ENCODE peak calls at places on chromosomes 11 and 22, in five cellular contexts. T is heart left ventricle, C is Peyer's patch, N is testis, H is left ventricle myocardium inferior. J is an unnamed sample. For H3K36me3 and H3K4me1, the result is how much of the 10 kb centered on the place peaks cover.

GRCh38 chr11:93861808-93862207 is 11.4 kb upstream of the VSTM5 start:
- DNase-seq in T (no peak), C (no peak), N (peak), H (peak), J (no peak)

GRCh38 chr11:41996558-41996957 is 537.1 kb upstream of the LRRC4C start:
- DNase-seq in T (no peak), C (no peak), N (no peak), H (no peak), J (no peak)

GRCh38 chr11:134561348-134561720 is 149.3 kb upstream of the B3GAT1 start:
- DNase-seq in T (no peak), C (no peak), N (no peak), H (no peak), J (no peak)

GRCh38 chr22:37517826-37518450 is 1.3 kb downstream of the CARD10 start:
- DNase-seq in T (no peak), C (peak), N (no peak), H (no peak), J (no peak)

GRCh38 chr11:111663820-111664219 is 61.6 kb downstream of the SIK2 start:
- DNase-seq in T (no peak), C (no peak), N (peak), H (peak), J (peak)

GRCh38 chr11:17184882-17185587 is 22.8 kb downstream of the PIK3C2A start:
- DNase-seq in T (no peak), C (no peak), N (no peak), H (no peak), J (no peak)

GRCh38 chr11:10899542-10899830 is 41.6 kb upstream of the ZBED5 start:
- DNase-seq in T (peak), C (peak), N (no peak), H (peak), J (no peak)

GRCh38 chr11:2186669-2187266 is 15.2 kb upstream of the TH start:
- DNase-seq in T (no peak), C (no peak), N (peak), H (no peak), J (peak)

GRCh38 chr22:47030143-47030641 is 267.7 kb downstream of the TBC1D22A start:
- DNase-seq in T (no peak), C (no peak), N (no peak), H (no peak), J (no peak)

GRCh38 chr11:130514316-130514715 is 65.9 kb downstream of the ADAMTS15 start:
- DNase-seq in T (no peak), C (no peak), N (no peak), H (no peak), J (no peak)

GRCh38 chr22:36252754-36253522 is at the start of gene APOL1:
- DNase-seq in T (no peak), C (peak), N (peak), H (peak), J (no peak)

GRCh38 chr11:74138572-74138971 is 32.2 kb downstream of the C2CD3 start:
- DNase-seq in T (no peak), C (no peak), N (peak), H (no peak), J (no peak)

GRCh38 chr11:129374081-129374992 is 1.3 kb upstream of the BARX2 start:
- DNase-seq in T (no peak), C (peak), N (no peak), H (no peak), J (no peak)

GRCh38 chr22:19873138-19873959 is 18.7 kb upstream of the GNB1L start:
- DNase-seq in T (peak), C (peak), N (no peak), H (no peak), J (peak)

GRCh38 chr11:43736502-43737193 is 56.1 kb downstream of the HSD17B12 start:
- DNase-seq in T (no peak), C (no peak), N (no peak), H (no peak), J (no peak)

GRCh38 chr11:106619320-106619990 is 398.8 kb downstream of the GUCY1A2 start:
- DNase-seq in T (no peak), C (no peak), N (no peak), H (no peak), J (no peak)

GRCh38 chr11:128522063-128522942 is 65.1 kb downstream of the ETS1 start:
- DNase-seq in T (peak), C (peak), N (peak), H (peak), J (peak)

GRCh38 chr11:99197477-99197876 is 176.7 kb downstream of the CNTN5 start:
- DNase-seq in T (no peak), C (no peak), N (no peak), H (no peak), J (no peak)

GRCh38 chr11:92224394-92225205 is at the start of gene FAT3:
- DNase-seq in T (peak), C (peak), N (peak), H (no peak), J (peak)

GRCh38 chr11:121198491-121198890 is 94.1 kb upstream of the SC5D start:
- DNase-seq in T (no peak), C (no peak), N (no peak), H (no peak), J (no peak)

GRCh38 chr22:40408718-40409612 is 38.6 kb downstream of the SGSM3 start:
- DNase-seq in T (no peak), C (no peak), N (no peak), H (no peak), J (no peak)
- H3K36me3 ChIP-seq in T (half or more), C (under half), N (under half), H (half or more), J (under half)

DNA sequence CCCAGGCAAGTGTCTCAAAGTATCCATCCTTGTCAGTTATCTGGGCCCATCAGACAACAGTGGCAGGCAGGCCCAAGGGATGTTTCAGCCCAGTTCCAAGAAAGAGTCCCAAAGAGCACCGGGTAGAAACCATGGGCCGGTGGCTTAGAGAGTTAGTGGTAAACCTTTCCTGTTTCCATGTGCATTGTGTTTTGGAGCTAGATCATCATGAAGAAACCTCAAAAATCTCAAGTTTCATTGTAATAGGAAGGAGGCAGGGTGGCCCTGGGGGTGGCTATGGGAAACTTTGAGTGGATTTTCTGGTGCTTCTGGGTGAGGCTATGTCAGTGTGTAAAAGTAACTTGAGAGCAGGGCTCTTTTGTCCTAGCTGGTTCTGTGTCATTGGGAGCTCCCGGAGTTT is 68.1 kb downstream of the UBASH3B start:
- DNase-seq in T (no peak), C (no peak), N (no peak), H (no peak), J (no peak)
- H3K4me1 ChIP-seq in T (under half), C (under half), N (under half), H (under half), J (under half)

GRCh38 chr11:36019722-36020121 is 75.9 kb downstream of the LDLRAD3 start:
- DNase-seq in T (no peak), C (no peak), N (no peak), H (no peak), J (no peak)
- H3K27ac ChIP-seq in T (no peak), C (no peak), N (no peak), H (no peak), J (no peak)

GRCh38 chr22:41350087-41350486 is 31.7 kb upstream of the TEF start:
- DNase-seq in T (no peak), C (no peak), N (no peak), H (no peak), J (no peak)
- H3K36me3 ChIP-seq in T (half or more), C (under half), N (under half), H (half or more), J (under half)

GRCh38 chr11:63874511-63874910 is 35.6 kb downstream of the MARK2 start:
- DNase-seq in T (no peak), C (peak), N (no peak), H (peak), J (peak)
- H3K4me1 ChIP-seq in T (under half), C (half or more), N (under half), H (half or more), J (half or more)

GRCh38 chr11:69074375-69074774 is 25.6 kb downstream of the TPCN2 start:
- DNase-seq in T (no peak), C (no peak), N (no peak), H (no peak), J (no peak)
- H3K27ac ChIP-seq in T (no peak), C (peak), N (no peak), H (peak), J (no peak)

GRCh38 chr11:33339247-33339646 is 82.1 kb downstream of the HIPK3 start:
- DNase-seq in T (no peak), C (no peak), N (no peak), H (no peak), J (no peak)

GRCh38 chr11:33347490-33348125 is 90.4 kb downstream of the HIPK3 start:
- DNase-seq in T (no peak), C (no peak), N (no peak), H (no peak), J (no peak)

GRCh38 chr11:33350287-33350686 is 93.1 kb downstream of the HIPK3 start:
- DNase-seq in T (no peak), C (no peak), N (no peak), H (no peak), J (no peak)

DNA sequence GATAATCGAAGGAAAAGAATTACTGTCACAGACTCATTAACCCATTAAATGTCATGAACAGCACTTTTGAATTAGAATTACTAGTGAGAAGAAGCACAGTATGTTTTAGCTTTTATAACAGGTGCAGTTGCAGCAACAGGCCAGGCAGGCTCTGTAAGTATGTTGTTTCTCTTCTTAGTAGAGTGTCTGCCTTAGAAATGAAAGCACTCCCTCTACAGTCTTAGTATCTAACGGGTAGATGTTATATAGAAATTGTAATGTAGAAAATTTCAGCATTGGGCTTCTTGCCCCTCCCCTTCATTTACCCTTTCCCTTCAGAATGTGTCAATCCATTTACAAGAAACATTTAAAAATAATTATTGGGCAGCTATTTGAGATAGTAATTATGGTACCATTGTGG is 87.4 kb downstream of the HIPK3 start:
- DNase-seq in T (no peak), C (no peak), N (no peak), H (no peak), J (no peak)
- H3K36me3 ChIP-seq in T (half or more), C (under half), N (under half), H (half or more), J (under half)

GRCh38 chr11:64791781-64792291 is 11.2 kb downstream of the MAP4K2 start:
- DNase-seq in T (no peak), C (no peak), N (no peak), H (no peak), J (no peak)
- H3K4me1 ChIP-seq in T (under half), C (under half), N (under half), H (under half), J (under half)

GRCh38 chr11:48081151-48082010 is 101.0 kb downstream of the PTPRJ start:
- DNase-seq in T (peak), C (no peak), N (peak), H (peak), J (peak)
- H3K27ac ChIP-seq in T (peak), C (no peak), N (no peak), H (peak), J (no peak)